ENCODE peak calls at places on chromosomes 12 and 14, in six cellular contexts. U is GM13977; R is naive thymus-derived CD8-positive, alpha-beta T cell; D is T-helper 2 cell; C is NCI-H2171; O is GM23248. X is an unnamed sample.

GRCh38 chr14:68495101-68495637 is 297.7 kb downstream of the ZFP36L1 start:
- DNase-seq in U (no peak), R (peak), D (no peak), C (no peak), O (peak), X (peak)

GRCh38 chr12:122986258-122986871 is 5.9 kb downstream of the ARL6IP4 start:
- DNase-seq in U (no peak), R (no peak), D (no peak), C (no peak), O (no peak), X (no peak)

GRCh38 chr12:21891763-21892217 is 49.4 kb downstream of the ABCC9 start:
- DNase-seq in U (no peak), R (no peak), D (no peak), C (no peak), O (no peak), X (no peak)

GRCh38 chr14:90556050-90556477 is 159.2 kb downstream of the CALM1 start:
- DNase-seq in U (no peak), R (no peak), D (no peak), C (no peak), O (no peak), X (no peak)

GRCh38 chr12:50309950-50310349 is 26.6 kb upstream of the LIMA1 start:
- DNase-seq in U (no peak), R (no peak), D (no peak), C (no peak), O (no peak), X (no peak)

GRCh38 chr14:69542311-69542710 is 32.4 kb downstream of the CCDC177 start:
- DNase-seq in U (no peak), R (no peak), D (no peak), C (no peak), O (no peak), X (no peak)

GRCh38 chr12:119204137-119204536 is 25.4 kb downstream of the HSPB8 start:
- DNase-seq in U (no peak), R (no peak), D (no peak), C (peak), O (no peak), X (no peak)

GRCh38 chr14:106442857-106443256 is 916.5 kb downstream of the TMEM121 start:
- DNase-seq in U (no peak), R (peak), D (no peak), C (no peak), O (no peak), X (no peak)

GRCh38 chr14:75497701-75498100 is 24.6 kb upstream of the BATF start:
- DNase-seq in U (no peak), R (no peak), D (no peak), C (no peak), O (no peak), X (no peak)

GRCh38 chr12:113208041-113208934 is 13.0 kb upstream of the TPCN1 start:
- DNase-seq in U (peak), R (peak), D (peak), C (no peak), O (peak), X (no peak)

GRCh38 chr12:108696111-108696995 is 35.0 kb downstream of the CORO1C start:
- DNase-seq in U (no peak), R (no peak), D (no peak), C (no peak), O (peak), X (peak)

GRCh38 chr12:55829967-55830600 is 697 bp upstream of the DNAJC14 start:
- DNase-seq in U (peak), R (peak), D (peak), C (peak), O (no peak), X (peak)

GRCh38 chr12:92582466-92582865 is 120.3 kb upstream of the PLEKHG7 start:
- DNase-seq in U (no peak), R (no peak), D (no peak), C (no peak), O (no peak), X (no peak)

GRCh38 chr14:29442720-29443119 is 484.9 kb downstream of the PRKD1 start:
- DNase-seq in U (no peak), R (no peak), D (no peak), C (peak), O (peak), X (peak)

GRCh38 chr14:29926701-29927595 is 699 bp downstream of the PRKD1 start:
- DNase-seq in U (peak), R (no peak), D (no peak), C (peak), O (peak), X (peak)

GRCh38 chr14:46245281-46245680 is 406.3 kb downstream of the RPL10L start:
- DNase-seq in U (no peak), R (no peak), D (no peak), C (no peak), O (no peak), X (no peak)

GRCh38 chr14:101250336-101250947 is 310.9 kb upstream of the DIO3 start:
- DNase-seq in U (no peak), R (no peak), D (no peak), C (no peak), O (no peak), X (no peak)

GRCh38 chr14:67457782-67458181 is 30.7 kb downstream of the TMEM229B start:
- DNase-seq in U (no peak), R (no peak), D (no peak), C (peak), O (no peak), X (peak)

GRCh38 chr14:71203306-71203705 is 296.0 kb downstream of the PCNX1 start:
- DNase-seq in U (no peak), R (no peak), D (no peak), C (no peak), O (peak), X (no peak)

GRCh38 chr14:104473649-104474574 is 105.7 kb upstream of the C14orf180 start:
- DNase-seq in U (no peak), R (no peak), D (no peak), C (no peak), O (no peak), X (no peak)

GRCh38 chr12:5395443-5396401 is 36.2 kb upstream of the NTF3 start:
- DNase-seq in U (no peak), R (no peak), D (no peak), C (no peak), O (no peak), X (peak)

GRCh38 chr12:129257526-129257925 is 404.2 kb downstream of the GLT1D1 start:
- DNase-seq in U (no peak), R (no peak), D (no peak), C (no peak), O (no peak), X (no peak)

GRCh38 chr12:132124766-132125425 is 19.2 kb downstream of the DDX51 start:
- DNase-seq in U (no peak), R (no peak), D (no peak), C (no peak), O (no peak), X (no peak)